ENCODE peak calls at places on chromosomes 3 and 15, in six cellular contexts. V, J, A, C, M and K are unnamed samples.

GRCh38 chr3:122063908-122064307 is 8.7 kb downstream of the CD86 start:
- DNase-seq in A (no peak), V (no peak), M (no peak), J (no peak), C (no peak), K (no peak)

GRCh38 chr3:188978772-188979171 is 193.0 kb upstream of the TPRG1 start:
- DNase-seq in J (no peak), V (peak; percentile 81), A (peak; percentile 57), M (no peak), C (peak; percentile 46), K (no peak)

GRCh38 chr3:169980055-169980454 is 13.4 kb downstream of the SEC62 start:
- DNase-seq in M (no peak), A (no peak), C (no peak), V (no peak), J (no peak), K (peak; percentile 40)

GRCh38 chr15:48355377-48355776 is 24.1 kb downstream of the DUT start:
- DNase-seq in A (no peak), M (no peak), C (no peak), J (no peak), V (no peak), K (no peak)

GRCh38 chr3:136844726-136845125 is 17.3 kb upstream of the NCK1 start:
- DNase-seq in C (no peak), V (no peak), M (no peak), A (no peak), J (no peak), K (no peak)

GRCh38 chr15:33200903-33201302 is 6.4 kb upstream of the FMN1 start:
- DNase-seq in J (no peak), V (peak; percentile 49), C (no peak), A (no peak), M (no peak), K (no peak)

GRCh38 chr3:171694888-171695287 is 115.4 kb downstream of the PLD1 start:
- DNase-seq in A (no peak), J (no peak), C (no peak), M (no peak), V (no peak), K (no peak)

GRCh38 chr15:89227425-89227824 is 6.0 kb upstream of the RLBP1 start:
- DNase-seq in V (no peak), A (no peak), C (no peak), J (no peak), M (no peak), K (no peak)

GRCh38 chr3:88180398-88180999 is 30.7 kb downstream of the C3orf38 start:
- DNase-seq in C (peak; percentile 10), J (no peak), V (peak; percentile 69), A (no peak), M (peak; percentile 23), K (no peak)

GRCh38 chr3:41450416-41451231 is 251.3 kb downstream of the CTNNB1 start:
- DNase-seq in V (peak; percentile 44), A (no peak), C (no peak), J (no peak), M (peak; percentile 7), K (no peak)

GRCh38 chr3:177424541-177424940 is 227.3 kb upstream of the TBL1XR1 start:
- DNase-seq in C (no peak), A (no peak), J (no peak), M (no peak), V (no peak), K (no peak)

GRCh38 chr3:138186803-138187295 is 252 bp upstream of the ARMC8 start:
- DNase-seq in C (peak; percentile 87), V (peak; percentile 81), J (peak; percentile 93), M (peak; percentile 94), A (peak; percentile 92), K (no peak)

GRCh38 chr15:70535071-70535954 is 228.0 kb downstream of the UACA start:
- DNase-seq in A (peak; percentile 63), J (no peak), V (no peak), C (no peak), M (no peak), K (no peak)

GRCh38 chr15:65528461-65529060 is 1.7 kb upstream of the HACD3 start:
- DNase-seq in V (no peak), C (no peak), J (no peak), M (no peak), A (no peak), K (no peak)

GRCh38 chr3:66662894-66663293 is 162.1 kb upstream of the LRIG1 start:
- DNase-seq in V (no peak), J (no peak), M (no peak), C (no peak), A (no peak), K (no peak)

GRCh38 chr3:195847061-195847950 is 35.6 kb upstream of the MUC4 start:
- DNase-seq in V (peak; percentile 55), J (no peak), C (no peak), A (no peak), M (no peak), K (no peak)

GRCh38 chr15:39783244-39783820 is 691 bp upstream of the FSIP1 start:
- DNase-seq in C (no peak), M (no peak), J (no peak), A (no peak), V (no peak), K (no peak)

GRCh38 chr15:100686725-100687488 is 84.5 kb downstream of the ASB7 start:
- DNase-seq in M (no peak), C (no peak), J (no peak), V (peak; percentile 90), A (no peak), K (no peak)

GRCh38 chr3:70184105-70184504 is 128.3 kb downstream of the MDFIC2 start:
- DNase-seq in J (no peak), M (no peak), C (no peak), V (no peak), A (no peak), K (no peak)

GRCh38 chr3:129378949-129379348 is 49.5 kb downstream of the EFCAB12 start:
- DNase-seq in C (no peak), V (no peak), M (no peak), A (no peak), J (no peak), K (no peak)

GRCh38 chr15:60972301-60972700 is 256.8 kb downstream of the RORA start:
- DNase-seq in V (peak; percentile 15), A (no peak), M (no peak), C (no peak), J (no peak), K (peak; percentile 89)

GRCh38 chr3:61725851-61726333 is 164.5 kb downstream of the PTPRG start:
- DNase-seq in M (peak; percentile 76), C (no peak), A (no peak), V (no peak), J (no peak), K (no peak)

GRCh38 chr15:82730022-82730530 is 20.4 kb upstream of the AP3B2 start:
- DNase-seq in C (no peak), M (no peak), V (no peak), A (no peak), J (no peak), K (no peak)

GRCh38 chr15:68797157-68797556 is 23.5 kb downstream of the ANP32A start:
- DNase-seq in V (no peak), J (no peak), M (no peak), A (no peak), C (no peak), K (no peak)

GRCh38 chr15:53884441-53884840 is 93.8 kb upstream of the UNC13C start:
- DNase-seq in A (no peak), M (no peak), V (no peak), J (no peak), C (no peak), K (no peak)

GRCh38 chr3:12545473-12545791 is at the start of gene MKRN2OS:
- DNase-seq in V (peak; percentile 98), J (peak; percentile 80), M (no peak), A (no peak), C (no peak), K (peak; percentile 72)

GRCh38 chr3:169923831-169924230 is 12.5 kb downstream of the SAMD7 start:
- DNase-seq in A (no peak), V (no peak), C (no peak), J (no peak), M (no peak), K (no peak)

GRCh38 chr3:155853214-155854146 is 747 bp downstream of the SLC33A1 start:
- DNase-seq in J (no peak), V (peak; percentile 19), M (peak; percentile 63), C (peak; percentile 7), A (peak; percentile 62), K (no peak)

DNA sequence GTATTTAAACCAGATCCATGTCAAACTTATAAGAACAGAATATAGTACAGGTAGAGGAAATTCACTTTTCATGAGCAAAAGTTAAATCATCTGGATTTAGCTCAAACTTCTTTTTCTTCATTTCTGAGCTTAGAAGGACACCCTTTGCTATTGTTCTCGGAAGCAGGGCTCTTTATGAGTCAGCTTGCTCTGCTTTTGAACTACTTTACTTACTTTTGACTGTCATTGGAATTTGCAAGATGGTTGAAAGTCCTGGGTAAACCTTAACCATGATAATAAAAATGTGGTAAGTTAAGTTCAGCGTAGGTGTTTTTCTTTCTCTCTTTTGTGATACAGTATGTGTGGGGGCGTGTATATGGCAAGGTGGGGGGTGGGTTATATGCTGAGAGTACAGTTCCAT is 312.7 kb upstream of the DPH6 start:
- DNase-seq in J (no peak), V (no peak), A (no peak), C (no peak), M (no peak), K (no peak)
- H3K27ac ChIP-seq in J (no peak overlapping the region), V (no peak overlapping the region), A (no peak overlapping the region), C (no peak overlapping the region), M (no peak overlapping the region), K (no peak overlapping the region)

GRCh38 chr3:52845691-52846426 is 11.0 kb upstream of the MUSTN1 start:
- DNase-seq in M (no peak), V (no peak), A (no peak), J (no peak), C (no peak), K (no peak)
- H3K27ac ChIP-seq in M (no peak overlapping the region), V (no peak overlapping the region), A (peak overlapping the region; percentile 91), J (no peak overlapping the region), C (peak overlapping the region; percentile 89), K (no peak overlapping the region)

DNA sequence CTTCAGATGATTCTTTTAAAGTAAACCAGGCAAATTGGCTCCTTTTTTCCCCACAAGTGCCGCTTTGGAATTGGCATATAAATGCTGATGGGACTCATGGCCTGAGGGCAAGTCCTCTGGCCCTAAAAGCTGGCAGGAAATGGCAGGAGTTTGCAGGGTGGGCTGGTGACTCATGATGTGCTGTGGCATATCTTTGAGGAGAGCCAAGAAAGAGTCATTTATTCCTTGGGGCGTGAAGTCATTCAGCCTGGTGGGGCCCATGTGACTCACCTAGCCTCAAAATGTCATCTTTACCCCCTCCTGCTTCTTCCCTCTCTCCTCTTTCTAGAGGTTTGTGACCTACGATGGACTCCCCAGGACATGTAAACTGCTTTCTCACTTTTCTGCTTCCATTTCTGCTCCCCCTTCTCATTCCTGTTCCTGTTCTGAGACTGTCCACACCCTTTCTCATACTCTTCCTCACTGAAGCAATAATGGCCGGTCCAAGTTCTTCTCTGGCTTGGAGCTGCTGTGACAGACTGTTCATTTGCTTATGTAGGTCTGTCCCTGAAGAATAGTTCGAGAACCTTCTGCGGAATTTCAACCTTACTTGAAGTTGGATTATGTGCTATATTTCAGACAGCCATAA is 326.1 kb downstream of the SATB1 start:
- DNase-seq in A (no peak), V (peak; percentile 99), J (no peak), C (no peak), M (no peak), K (peak; percentile 80)
- H3K27ac ChIP-seq in A (no peak overlapping the region), V (peak overlapping the region; percentile 99), J (no peak overlapping the region), C (no peak overlapping the region), M (no peak overlapping the region), K (peak overlapping the region; percentile 30)

DNA sequence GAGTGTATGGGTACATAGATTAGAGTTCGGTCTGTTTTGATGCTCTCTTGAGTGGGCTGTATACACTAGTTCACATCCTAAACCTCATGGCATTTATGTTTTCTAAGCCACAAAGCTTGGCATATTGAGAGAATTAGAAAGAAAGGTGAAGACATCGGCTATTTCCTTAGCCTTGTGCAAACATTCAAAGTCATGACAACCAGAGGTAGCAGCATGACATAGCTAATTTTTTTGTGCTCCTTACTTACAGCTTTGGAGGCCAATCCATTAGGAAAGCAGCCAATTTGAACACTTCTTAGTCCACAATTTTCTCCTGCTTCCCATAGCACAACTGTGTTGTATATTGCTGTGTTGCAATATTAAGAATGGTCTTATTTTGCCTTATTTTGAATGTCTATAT is 21.5 kb upstream of the AADAC start:
- DNase-seq in J (no peak), A (no peak), C (no peak), V (peak; percentile 16), M (no peak), K (no peak)
- H3K27ac ChIP-seq in J (peak overlapping the region; percentile 52), A (no peak overlapping the region), C (no peak overlapping the region), V (peak overlapping the region; percentile 73), M (no peak overlapping the region), K (no peak overlapping the region)